ENCODE peak calls at places on chromosome 9, in five cellular contexts. One of them, this sample, is unnamed.

GRCh38 chr9:77384406-77384805 is 207.1 kb downstream of the VPS13A start:
- DNase-seq in pons: no peak
- DNase-seq in ELF-1: no peak
- DNase-seq in kidney glomerular epithelial cell: no peak
- DNase-seq in brain microvascular endothelial cell: no peak
- DNase-seq in this sample: peak; percentile 51

GRCh38 chr9:18890372-18890771 is 142.6 kb downstream of the SAXO1 start:
- DNase-seq in brain microvascular endothelial cell: peak; percentile 69
- DNase-seq in pons: no peak
- DNase-seq in kidney glomerular epithelial cell: no peak
- DNase-seq in ELF-1: no peak
- DNase-seq in this sample: peak; percentile 70

GRCh38 chr9:36187414-36187813 is 3.3 kb upstream of the CLTA start:
- DNase-seq in kidney glomerular epithelial cell: peak; percentile 89
- DNase-seq in pons: no peak
- DNase-seq in brain microvascular endothelial cell: peak; percentile 73
- DNase-seq in ELF-1: no peak
- DNase-seq in this sample: peak; percentile 33

GRCh38 chr9:128702949-128703615 is 779 bp downstream of the PKN3 start:
- DNase-seq in brain microvascular endothelial cell: no peak
- DNase-seq in pons: no peak
- DNase-seq in kidney glomerular epithelial cell: no peak
- DNase-seq in ELF-1: peak; percentile 63
- DNase-seq in this sample: no peak

GRCh38 chr9:124198948-124199347 is 58.8 kb upstream of the NEK6 start:
- DNase-seq in ELF-1: no peak
- DNase-seq in pons: no peak
- DNase-seq in brain microvascular endothelial cell: no peak
- DNase-seq in kidney glomerular epithelial cell: no peak
- DNase-seq in this sample: no peak

GRCh38 chr9:83027153-83027867 is 35.6 kb downstream of the RASEF start:
- DNase-seq in kidney glomerular epithelial cell: peak; percentile 95
- DNase-seq in pons: no peak
- DNase-seq in ELF-1: no peak
- DNase-seq in brain microvascular endothelial cell: peak; percentile 92
- DNase-seq in this sample: peak; percentile 54

GRCh38 chr9:69276775-69277174 is 48.2 kb upstream of the ENTREP1 start:
- DNase-seq in kidney glomerular epithelial cell: no peak
- DNase-seq in brain microvascular endothelial cell: peak; percentile 25
- DNase-seq in ELF-1: peak; percentile 6
- DNase-seq in pons: no peak
- DNase-seq in this sample: no peak

GRCh38 chr9:120505186-120505585 is 74.8 kb downstream of the CDK5RAP2 start:
- DNase-seq in brain microvascular endothelial cell: no peak
- DNase-seq in ELF-1: no peak
- DNase-seq in kidney glomerular epithelial cell: no peak
- DNase-seq in pons: no peak
- DNase-seq in this sample: peak; percentile 28

GRCh38 chr9:106862946-106863740 is at the start of gene ZNF462:
- DNase-seq in pons: peak; percentile 87
- DNase-seq in brain microvascular endothelial cell: peak; percentile 69
- DNase-seq in ELF-1: peak; percentile 75
- DNase-seq in kidney glomerular epithelial cell: peak; percentile 89
- DNase-seq in this sample: peak; percentile 86

GRCh38 chr9:76298497-76299144 is 95.6 kb downstream of the RFK start:
- DNase-seq in kidney glomerular epithelial cell: no peak
- DNase-seq in pons: no peak
- DNase-seq in brain microvascular endothelial cell: no peak
- DNase-seq in ELF-1: no peak
- DNase-seq in this sample: no peak

GRCh38 chr9:23382418-23382817 is 443.6 kb downstream of the ELAVL2 start:
- DNase-seq in ELF-1: no peak
- DNase-seq in pons: no peak
- DNase-seq in brain microvascular endothelial cell: no peak
- DNase-seq in kidney glomerular epithelial cell: no peak
- DNase-seq in this sample: no peak

GRCh38 chr9:109062543-109062942 is 49.2 kb upstream of the CTNNAL1 start:
- DNase-seq in ELF-1: no peak
- DNase-seq in pons: no peak
- DNase-seq in brain microvascular endothelial cell: no peak
- DNase-seq in kidney glomerular epithelial cell: no peak
- DNase-seq in this sample: no peak

GRCh38 chr9:77764894-77765780 is 117.0 kb upstream of the GNA14 start:
- DNase-seq in kidney glomerular epithelial cell: no peak
- DNase-seq in brain microvascular endothelial cell: peak; percentile 42
- DNase-seq in pons: no peak
- DNase-seq in ELF-1: no peak
- DNase-seq in this sample: peak; percentile 81

GRCh38 chr9:89722712-89723111 is 117.9 kb downstream of the GADD45G start:
- DNase-seq in ELF-1: no peak
- DNase-seq in brain microvascular endothelial cell: no peak
- DNase-seq in kidney glomerular epithelial cell: no peak
- DNase-seq in pons: no peak
- DNase-seq in this sample: no peak

GRCh38 chr9:88746029-88746743 is 211.2 kb downstream of the NXNL2 start:
- DNase-seq in kidney glomerular epithelial cell: peak; percentile 84
- DNase-seq in ELF-1: peak; percentile 44
- DNase-seq in brain microvascular endothelial cell: peak; percentile 94
- DNase-seq in pons: no peak
- DNase-seq in this sample: peak; percentile 90

GRCh38 chr9:5532301-5532700 is 22.0 kb downstream of the PDCD1LG2 start:
- DNase-seq in ELF-1: no peak
- DNase-seq in kidney glomerular epithelial cell: no peak
- DNase-seq in pons: no peak
- DNase-seq in brain microvascular endothelial cell: no peak
- DNase-seq in this sample: no peak

GRCh38 chr9:1454211-1454979 is 404.2 kb downstream of the DMRT2 start:
- DNase-seq in kidney glomerular epithelial cell: no peak
- DNase-seq in brain microvascular endothelial cell: no peak
- DNase-seq in ELF-1: no peak
- DNase-seq in pons: peak; percentile 78
- DNase-seq in this sample: no peak

GRCh38 chr9:87077986-87078385 is 130.7 kb upstream of the GAS1 start:
- DNase-seq in ELF-1: no peak
- DNase-seq in brain microvascular endothelial cell: no peak
- DNase-seq in pons: no peak
- DNase-seq in kidney glomerular epithelial cell: no peak
- DNase-seq in this sample: no peak

GRCh38 chr9:111094433-111095421 is 56.5 kb upstream of the LPAR1 start:
- DNase-seq in pons: peak; percentile 49
- DNase-seq in kidney glomerular epithelial cell: peak; percentile 1
- DNase-seq in ELF-1: no peak
- DNase-seq in brain microvascular endothelial cell: peak; percentile 72
- DNase-seq in this sample: peak; percentile 78

GRCh38 chr9:123360161-123361085 is 4.4 kb downstream of the CRB2 start:
- DNase-seq in kidney glomerular epithelial cell: peak; percentile 23
- DNase-seq in pons: no peak
- DNase-seq in ELF-1: peak; percentile 99
- DNase-seq in brain microvascular endothelial cell: no peak
- DNase-seq in this sample: peak; percentile 11

GRCh38 chr9:74499770-74500583 is 2.8 kb downstream of the RORB start:
- DNase-seq in pons: no peak
- DNase-seq in ELF-1: peak; percentile 34
- DNase-seq in kidney glomerular epithelial cell: no peak
- DNase-seq in brain microvascular endothelial cell: no peak
- DNase-seq in this sample: peak; percentile 6

GRCh38 chr9:112037281-112038016 is 137.6 kb downstream of the SUSD1 start:
- DNase-seq in ELF-1: no peak
- DNase-seq in brain microvascular endothelial cell: peak; percentile 68
- DNase-seq in pons: peak; percentile 47
- DNase-seq in kidney glomerular epithelial cell: no peak
- DNase-seq in this sample: peak; percentile 53

GRCh38 chr9:88396836-88397577 is 8.8 kb downstream of the SPIN1 start:
- DNase-seq in pons: no peak
- DNase-seq in kidney glomerular epithelial cell: peak; percentile 55
- DNase-seq in brain microvascular endothelial cell: no peak
- DNase-seq in ELF-1: no peak
- DNase-seq in this sample: peak; percentile 66

This sample was measured in fibroblast of lung.